ENCODE peak calls at places on chromosomes 1 and 21, in four cellular contexts. L is HCT116, C is K562, D is HepG2. T is an unnamed sample.

GRCh38 chr1:203671047-203671446 is 44.4 kb downstream of the ATP2B4 start:
- DNase-seq in L (no peak), C (no peak), D (no peak), T (no peak)

GRCh38 chr1:91803847-91804545 is 82.0 kb downstream of the TGFBR3 start:
- DNase-seq in L (no peak), C (no peak), D (no peak), T (no peak)

GRCh38 chr1:27150641-27151040 is 4.3 kb downstream of the SLC9A1 start:
- DNase-seq in L (no peak), C (no peak), D (no peak), T (no peak)

GRCh38 chr1:46363121-46363520 is 22.5 kb downstream of the NSUN4 start:
- DNase-seq in L (no peak), C (no peak), D (no peak), T (no peak)

GRCh38 chr1:109299087-109299983 is 7.5 kb downstream of the MYBPHL start:
- DNase-seq in L (no peak), C (no peak), D (peak; percentile 98), T (no peak)

GRCh38 chr21:42424848-42425602 is 21.3 kb downstream of the UBASH3A start:
- DNase-seq in L (no peak), C (no peak), D (no peak), T (no peak)

GRCh38 chr1:104979651-104980050 is 1230.0 kb downstream of the AMY1C start:
- DNase-seq in L (no peak), C (no peak), D (no peak), T (no peak)

GRCh38 chr21:23247334-23247733 is 2249.1 kb downstream of the NCAM2 start:
- DNase-seq in L (no peak), C (no peak), D (no peak), T (no peak)

GRCh38 chr1:1432951-1433803 is 2.3 kb upstream of the VWA1 start:
- DNase-seq in L (no peak), C (peak; percentile 90), D (peak; percentile 96), T (no peak)

GRCh38 chr1:59601032-59601431 is 213.7 kb upstream of the HOOK1 start:
- DNase-seq in L (no peak), C (no peak), D (no peak), T (no peak)

GRCh38 chr1:44654621-44655187 is 19.6 kb downstream of the TMEM53 start:
- DNase-seq in L (no peak), C (no peak), D (no peak), T (no peak)

GRCh38 chr1:97077221-97077620 is 355.6 kb downstream of the PTBP2 start:
- DNase-seq in L (no peak), C (no peak), D (no peak), T (no peak)

GRCh38 chr1:226569879-226570547 is 21.4 kb downstream of the STUM start:
- DNase-seq in L (peak; percentile 27), C (peak; percentile 80), D (peak; percentile 16), T (no peak)

GRCh38 chr1:166685200-166685599 is 154.1 kb upstream of the POGK start:
- DNase-seq in L (no peak), C (no peak), D (no peak), T (no peak)

GRCh38 chr1:1217621-1218523 is 3.9 kb upstream of the TNFRSF4 start:
- DNase-seq in L (no peak), C (no peak), D (no peak), T (no peak)

GRCh38 chr21:44511938-44512275 is 28.1 kb downstream of the KRTAP10-1 start:
- DNase-seq in L (no peak), C (no peak), D (no peak), T (no peak)

GRCh38 chr1:145961425-145962156 is 2.8 kb downstream of the ANKRD34A start:
- DNase-seq in L (no peak), C (peak; percentile 37), D (no peak), T (no peak)

GRCh38 chr1:159869173-159869572 is 6.7 kb upstream of the VSIG8 start:
- DNase-seq in L (peak; percentile 68), C (peak; percentile 59), D (no peak), T (no peak)

GRCh38 chr21:31337991-31338891 is 5.8 kb downstream of the TIAM1 start:
- DNase-seq in L (no peak), C (no peak), D (no peak), T (no peak)

GRCh38 chr1:93255222-93256079 is 74.9 kb downstream of the CCDC18 start:
- DNase-seq in L (no peak), C (no peak), D (no peak), T (no peak)

GRCh38 chr1:6858586-6858985 is 73.3 kb downstream of the CAMTA1 start:
- DNase-seq in L (no peak), C (no peak), D (no peak), T (no peak)

GRCh38 chr1:37691497-37692077 is 729 bp upstream of the CDCA8 start:
- DNase-seq in L (peak; percentile 10), C (peak; percentile 65), D (peak; percentile 19), T (no peak)

GRCh38 chr1:170663011-170663410 is 920 bp upstream of the PRRX1 start:
- DNase-seq in L (no peak), C (no peak), D (no peak), T (no peak)

GRCh38 chr1:66985835-66986234 is 61.0 kb downstream of the MIER1 start:
- DNase-seq in L (no peak), C (no peak), D (no peak), T (no peak)

GRCh38 chr21:21415741-21416140 is 417.5 kb downstream of the NCAM2 start:
- DNase-seq in L (no peak), C (no peak), D (no peak), T (no peak)

GRCh38 chr21:24011087-24011486 is 1596.2 kb downstream of the MRPL39 start:
- DNase-seq in L (no peak), C (no peak), D (no peak), T (no peak)

GRCh38 chr1:44802306-44803061 is 2.3 kb downstream of the PLK3 start:
- DNase-seq in L (no peak), C (peak; percentile 68), D (no peak), T (no peak)

GRCh38 chr1:208184993-208185703 is 59.0 kb downstream of the PLXNA2 start:
- DNase-seq in L (no peak), C (no peak), D (no peak), T (no peak)

GRCh38 chr1:235992346-235992745 is 72.5 kb downstream of the NID1 start:
- DNase-seq in L (no peak), C (no peak), D (no peak), T (no peak)

DNA sequence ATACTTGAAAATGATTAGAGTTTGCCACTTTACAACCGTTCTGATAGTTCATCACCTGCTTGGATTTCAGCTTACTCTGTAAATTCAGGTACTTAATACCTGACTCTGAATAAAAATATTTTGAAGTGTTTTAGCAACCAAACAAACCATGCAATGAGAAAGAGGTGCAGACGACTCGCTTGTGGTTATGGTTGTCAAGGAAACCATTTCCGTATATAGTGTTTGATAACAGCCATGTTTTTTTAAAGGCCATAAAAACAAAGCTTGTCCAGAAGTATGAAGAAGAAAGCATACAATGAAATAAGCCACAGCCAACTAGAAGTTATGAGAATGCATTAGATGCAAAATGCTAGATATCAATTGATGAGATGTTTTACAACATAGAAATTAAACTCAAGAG is 167.2 kb upstream of the HMCN1 start:
- DNase-seq in L (peak; percentile 13), C (no peak), D (no peak), T (no peak)
- H3K4me1 ChIP-seq in L (peaks cover 6% of the 10 kb centered on the region), C (no peaks in the 10 kb centered on the region), D (no peaks in the 10 kb centered on the region), T (peaks cover 4% of the 10 kb centered on the region)

GRCh38 chr1:3735027-3735682 is 17.1 kb upstream of the CCDC27 start:
- DNase-seq in L (no peak), C (no peak), D (no peak), T (no peak)

GRCh38 chr1:3735683-3736070 is 16.6 kb upstream of the CCDC27 start:
- DNase-seq in L (no peak), C (no peak), D (no peak), T (no peak)

GRCh38 chr1:3736131-3736561 is 16.1 kb upstream of the CCDC27 start:
- DNase-seq in L (no peak), C (no peak), D (no peak), T (no peak)

GRCh38 chr1:3733603-3734591 is 18.4 kb upstream of the CCDC27 start:
- DNase-seq in L (no peak), C (no peak), D (peak; percentile 27), T (no peak)

DNA sequence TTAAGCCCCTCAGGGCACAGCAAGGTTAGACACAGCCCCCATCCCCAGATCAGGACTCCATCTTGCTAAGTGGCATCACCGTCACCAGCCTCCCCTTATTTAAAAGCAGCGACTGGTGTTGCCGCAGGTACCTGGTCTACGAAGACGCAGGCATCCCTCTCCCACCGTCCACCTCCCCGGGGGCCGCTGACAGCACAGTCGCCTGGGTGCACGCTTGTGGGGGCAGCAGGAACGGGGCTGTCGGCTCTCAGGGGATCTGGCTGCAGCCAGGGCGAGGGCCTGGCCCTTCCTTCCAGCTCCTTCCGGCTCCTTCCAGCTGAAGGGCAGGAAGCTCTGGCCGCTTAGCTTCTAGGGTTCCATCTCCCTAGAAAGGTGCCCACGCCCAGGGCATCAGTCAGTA is 17.6 kb upstream of the CCDC27 start:
- DNase-seq in L (no peak), C (no peak), D (no peak), T (no peak)
- TF ChIP-seq TCF7L2 in L (no peak), C (no peak), D (no peak), T (no peak)

GRCh38 chr1:55472784-55473183 is 257.6 kb upstream of the USP24 start:
- DNase-seq in L (peak; percentile 63), C (no peak), D (no peak), T (no peak)
- TF ChIP-seq CTCF in L (no peak), C (no peak), D (no peak), T (no peak)

GRCh38 chr1:8712413-8713229 is 104.8 kb downstream of the RERE start:
- DNase-seq in L (no peak), C (no peak), D (peak; percentile 87), T (peak; percentile 73)
- H3K4me1 ChIP-seq in L (no peaks in the 10 kb centered on the region), C (no peaks in the 10 kb centered on the region), D (peaks cover 90% of the 10 kb centered on the region), T (peaks cover 59% of the 10 kb centered on the region)

GRCh38 chr1:171841931-171842723 is 829 bp downstream of the DNM3 start:
- DNase-seq in L (no peak), C (no peak), D (no peak), T (no peak)
- TF ChIP-seq TCF7L2 in L (no peak), C (no peak), D (no peak), T (no peak)

GRCh38 chr1:164092603-164093353 is 466.2 kb upstream of the PBX1 start:
- DNase-seq in L (no peak), C (no peak), D (no peak), T (no peak)
- TF ChIP-seq CTCF in L (no peak), C (no peak), D (no peak), T (no peak)

DNA sequence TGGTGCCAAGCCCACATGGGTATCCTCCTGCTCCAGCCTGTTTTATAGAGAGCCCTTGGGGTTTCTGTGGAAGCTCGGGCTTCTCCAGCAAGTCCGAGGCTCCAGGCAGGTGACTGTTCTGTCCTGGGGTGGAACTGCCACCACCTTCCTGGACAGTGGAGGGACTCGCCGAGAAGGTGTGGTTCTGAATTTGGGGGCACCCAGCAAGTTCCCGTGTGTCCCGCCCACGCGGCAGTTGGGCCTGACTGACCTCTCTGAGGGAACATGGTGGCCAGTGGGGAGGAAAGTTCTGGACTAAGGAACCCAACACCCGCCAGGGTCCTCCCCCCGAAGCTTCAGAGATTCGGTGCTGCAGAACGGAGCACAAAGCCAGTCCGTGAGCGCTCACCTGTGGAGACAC is 158.1 kb upstream of the C1orf174 start:
- DNase-seq in L (no peak), C (no peak), D (no peak), T (no peak)
- H3K4me1 ChIP-seq in L (no peaks in the 10 kb centered on the region), C (peaks cover 3% of the 10 kb centered on the region), D (no peaks in the 10 kb centered on the region), T (no peaks in the 10 kb centered on the region)

T was measured in Panc1.